ENCODE peak calls at places on chromosomes 3 and 15, in eight cellular contexts. X is foreskin keratinocyte; Z is CD4-positive, CD25-positive, alpha-beta regulatory T cell; O is HCT116; U is transverse colon; E is PC-3; T is heart right ventricle; N is sigmoid colon. S is an unnamed sample.

GRCh38 chr3:11591401-11592266 is 52.1 kb downstream of the VGLL4 start:
- DNase-seq in E (peak; percentile 50), U (no peak), X (peak; percentile 56), Z (no peak), T (peak; percentile 52), N (peak; percentile 85), O (peak; percentile 62), S (no peak)

GRCh38 chr3:43647331-43648166 is 25.7 kb upstream of the ANO10 start:
- DNase-seq in Z (no peak), X (no peak), U (peak; percentile 14), O (no peak), N (no peak), T (no peak), E (no peak), S (no peak)

GRCh38 chr15:31328425-31328998 is 1.9 kb downstream of the KLF13 start:
- DNase-seq in Z (peak; percentile 67), N (no peak), O (no peak), U (no peak), X (peak; percentile 30), T (no peak), E (peak; percentile 25), S (peak; percentile 60)

GRCh38 chr3:141237701-141238521 is 6.3 kb downstream of the PXYLP1 start:
- DNase-seq in U (no peak), Z (no peak), E (no peak), X (no peak), N (no peak), T (peak; percentile 76), O (no peak), S (no peak)

GRCh38 chr3:72102057-72102711 is 317.2 kb upstream of the PROK2 start:
- DNase-seq in O (no peak), U (no peak), Z (no peak), N (peak; percentile 55), X (no peak), T (no peak), E (no peak), S (no peak)

GRCh38 chr3:119794971-119795612 is 13.2 kb downstream of the NR1I2 start:
- DNase-seq in O (peak; percentile 22), E (peak; percentile 55), Z (no peak), U (peak; percentile 82), X (no peak), T (no peak), N (no peak), S (no peak)

GRCh38 chr3:12221663-12222062 is 63.0 kb upstream of the TIMP4 start:
- DNase-seq in N (no peak), O (no peak), Z (no peak), X (no peak), E (peak; percentile 6), T (no peak), U (no peak), S (no peak)

GRCh38 chr3:172152869-172153268 is 113.5 kb downstream of the FNDC3B start:
- DNase-seq in N (no peak), O (no peak), E (peak; percentile 59), X (no peak), U (no peak), Z (no peak), T (no peak), S (no peak)

GRCh38 chr15:64717735-64718495 is 57.5 kb downstream of the RBPMS2 start:
- DNase-seq in T (no peak), U (no peak), N (no peak), O (no peak), E (no peak), Z (no peak), X (no peak), S (peak; percentile 47)

GRCh38 chr3:143146875-143147274 is 27.3 kb downstream of the CHST2 start:
- DNase-seq in Z (no peak), E (no peak), X (no peak), N (no peak), O (no peak), U (no peak), T (no peak), S (no peak)

GRCh38 chr3:182384182-182384581 is 409.1 kb upstream of the ATP11B start:
- DNase-seq in O (no peak), X (peak; percentile 74), E (no peak), U (no peak), Z (no peak), T (no peak), N (no peak), S (no peak)

GRCh38 chr3:9946112-9947024 is 5.8 kb downstream of the PRRT3 start:
- DNase-seq in E (peak; percentile 96), N (peak; percentile 96), T (peak; percentile 89), X (peak; percentile 74), O (peak; percentile 80), Z (peak; percentile 69), U (peak; percentile 91), S (peak; percentile 81)

GRCh38 chr15:91801836-91802534 is 51.5 kb upstream of the SLCO3A1 start:
- DNase-seq in O (no peak), N (no peak), Z (no peak), E (peak; percentile 24), T (no peak), X (no peak), U (no peak), S (no peak)

GRCh38 chr15:91803260-91803659 is 50.2 kb upstream of the SLCO3A1 start:
- DNase-seq in X (no peak), U (no peak), N (no peak), E (no peak), O (no peak), T (no peak), Z (no peak), S (no peak)

GRCh38 chr15:91807122-91807521 is 46.4 kb upstream of the SLCO3A1 start:
- DNase-seq in Z (no peak), O (no peak), U (no peak), N (no peak), X (no peak), E (no peak), T (no peak), S (no peak)
- H3K27me3 ChIP-seq in Z (peaks cover 12% of the 10 kb centered on the region), O (peaks cover 37% of the 10 kb centered on the region), U (peaks cover 4% of the 10 kb centered on the region), N (peaks cover 4% of the 10 kb centered on the region), X (peaks cover 7% of the 10 kb centered on the region), E (peaks cover 51% of the 10 kb centered on the region), T (no peaks in the 10 kb centered on the region), S (peaks cover under 1% of the 10 kb centered on the region)

GRCh38 chr3:53841296-53841695 is 4.9 kb downstream of the CHDH start:
- DNase-seq in U (peak; percentile 57), X (no peak), T (no peak), E (no peak), O (no peak), Z (no peak), N (no peak), S (no peak)
- H3K27ac ChIP-seq in U (peak overlapping the region; percentile 8), X (no peak overlapping the region), T (no peak overlapping the region), E (no peak overlapping the region), O (no peak overlapping the region), Z (no peak overlapping the region), N (no peak overlapping the region), S (no peak overlapping the region)

GRCh38 chr3:131217296-131217741 is 164.3 kb upstream of the NUDT16 start:
- DNase-seq in O (no peak), E (peak; percentile 92), N (no peak), X (peak; percentile 47), U (no peak), T (no peak), Z (no peak), S (no peak)
- H3K27me3 ChIP-seq in O (no peaks in the 10 kb centered on the region), E (no peaks in the 10 kb centered on the region), N (no peaks in the 10 kb centered on the region), X (no peaks in the 10 kb centered on the region), U (no peaks in the 10 kb centered on the region), T (no peaks in the 10 kb centered on the region), Z (no peaks in the 10 kb centered on the region), S (no peaks in the 10 kb centered on the region)

GRCh38 chr15:55741592-55742497 is 1.1 kb downstream of the PRTG start:
- DNase-seq in Z (no peak), N (no peak), O (no peak), X (no peak), T (no peak), E (peak; percentile 3), U (no peak), S (no peak)
- H3K27ac ChIP-seq in Z (no peak overlapping the region), N (peak overlapping the region; percentile 72), O (no peak overlapping the region), X (no peak overlapping the region), T (peak overlapping the region; percentile 87), E (no peak overlapping the region), U (peak overlapping the region; percentile 83), S (no peak overlapping the region)

DNA sequence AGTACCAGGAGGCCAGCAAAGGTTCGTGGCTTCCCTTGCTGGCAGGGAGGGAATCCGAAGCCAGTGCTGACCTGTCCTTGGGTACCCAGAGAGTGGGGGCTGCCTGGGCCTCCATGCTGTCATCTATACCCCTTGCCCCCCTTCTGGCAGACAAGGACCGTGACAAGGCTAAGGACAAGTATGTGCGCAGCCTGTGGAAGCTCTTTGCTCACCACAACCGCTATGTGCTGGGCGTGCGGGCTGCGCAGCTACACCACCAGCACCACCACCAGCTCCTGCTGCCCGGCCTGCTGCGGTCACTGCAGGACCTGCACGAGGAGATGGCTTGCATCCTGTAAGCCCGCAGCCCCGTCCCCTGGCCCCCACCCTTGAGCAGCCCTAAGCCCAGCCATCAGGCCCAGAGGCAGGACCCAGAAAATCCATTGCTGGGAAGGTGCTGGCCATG is 2.8 kb downstream of the FES start:
- DNase-seq in T (no peak), N (peak; percentile 60), Z (no peak), O (no peak), E (no peak), U (no peak), X (no peak), S (no peak)
- H3K27me3 ChIP-seq in T (no peaks in the 10 kb centered on the region), N (no peaks in the 10 kb centered on the region), Z (peaks cover 1% of the 10 kb centered on the region), O (no peaks in the 10 kb centered on the region), E (no peaks in the 10 kb centered on the region), U (no peaks in the 10 kb centered on the region), X (no peaks in the 10 kb centered on the region), S (peaks cover 3% of the 10 kb centered on the region)

DNA sequence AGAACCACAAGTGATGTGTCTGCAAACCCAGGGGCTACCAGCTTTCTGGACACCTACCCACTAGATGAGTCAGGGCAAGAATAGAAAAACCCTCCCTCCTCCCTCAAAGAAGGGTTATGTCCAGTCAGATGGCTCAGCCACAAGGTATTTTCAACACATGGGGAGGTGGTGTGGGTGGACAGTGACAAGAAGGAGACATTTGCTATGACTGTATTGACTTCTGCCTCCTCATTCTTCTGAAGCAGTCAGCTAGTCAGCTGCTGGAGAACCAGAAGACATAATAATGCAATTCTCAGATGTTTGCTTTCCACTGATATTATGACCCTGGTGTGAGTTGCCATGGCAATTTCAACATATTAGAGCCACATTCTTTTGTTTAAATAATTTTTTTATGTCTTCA is 66.7 kb upstream of the GOLGA8B start:
- DNase-seq in U (no peak), E (no peak), N (no peak), X (no peak), O (no peak), T (no peak), Z (no peak), S (no peak)
- H3K27ac ChIP-seq in U (no peak overlapping the region), E (no peak overlapping the region), N (no peak overlapping the region), X (no peak overlapping the region), O (no peak overlapping the region), T (no peak overlapping the region), Z (no peak overlapping the region), S (no peak overlapping the region)

DNA sequence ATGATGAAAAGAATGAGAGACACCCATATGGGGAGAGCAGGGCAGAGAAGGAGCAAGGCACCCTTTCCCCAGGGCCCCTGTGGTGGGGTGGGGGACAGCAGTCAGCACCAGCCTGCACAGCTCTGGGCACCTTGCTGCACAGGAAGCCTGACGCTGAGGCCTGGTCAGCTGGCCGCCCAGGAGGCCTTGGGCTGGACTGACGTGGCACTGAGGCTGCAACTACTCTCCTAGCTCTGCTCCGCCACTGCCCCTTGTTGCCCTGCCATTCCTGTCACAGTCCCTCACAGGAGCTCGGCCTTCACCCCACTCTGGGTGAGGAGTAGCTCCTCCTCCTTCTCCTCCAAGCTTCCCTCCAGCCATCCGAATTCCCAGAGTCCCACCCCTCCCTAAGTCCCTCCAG is 99.7 kb downstream of the CPN2 start:
- DNase-seq in E (no peak), T (no peak), N (no peak), O (no peak), X (no peak), Z (no peak), U (no peak), S (no peak)
- H3K27me3 ChIP-seq in E (no peaks in the 10 kb centered on the region), T (peaks cover 12% of the 10 kb centered on the region), N (no peaks in the 10 kb centered on the region), O (no peaks in the 10 kb centered on the region), X (peaks cover 53% of the 10 kb centered on the region), Z (peaks cover 2% of the 10 kb centered on the region), U (no peaks in the 10 kb centered on the region), S (no peaks in the 10 kb centered on the region)

GRCh38 chr3:179432021-179432420 is 19.2 kb downstream of the GNB4 start:
- DNase-seq in Z (no peak), U (no peak), X (no peak), T (no peak), E (no peak), O (no peak), N (no peak), S (no peak)
- H3K27ac ChIP-seq in Z (no peak overlapping the region), U (peak overlapping the region; percentile 22), X (no peak overlapping the region), T (peak overlapping the region; percentile 21), E (no peak overlapping the region), O (no peak overlapping the region), N (peak overlapping the region; percentile 10), S (no peak overlapping the region)

S was measured in CD4-positive, alpha-beta T cell.